ENCODE peak calls at places on chromosomes 13 and 19, in six cellular contexts. U is posterior cingulate gyrus; V is stimulated activated CD8-positive, alpha-beta memory T cell treated with anti-CD3 and anti-CD28 coated beads, Interleukin-15, amount 100 ng/mL, for 4 hours; O is myocyte; I is substantia nigra; C is right cardiac atrium. N is an unnamed sample.

GRCh38 chr13:69094485-69094884 is 1013.1 kb upstream of the ATXN8OS start:
- DNase-seq in U (no peak), V (no peak), O (no peak), I (no peak), C (no peak), N (no peak)

GRCh38 chr19:18905058-18905456 is 9.1 kb upstream of the CERS1 start:
- DNase-seq in U (no peak), V (no peak), O (no peak), I (no peak), C (no peak), N (no peak)

GRCh38 chr19:56678205-56678604 is 6.6 kb upstream of the ZNF835 start:
- DNase-seq in U (peak), V (no peak), O (no peak), I (peak), C (no peak), N (no peak)

GRCh38 chr13:29743229-29743786 is 107.1 kb downstream of the UBL3 start:
- DNase-seq in U (no peak), V (no peak), O (no peak), I (no peak), C (peak), N (no peak)

GRCh38 chr19:49553451-49554271 is 25.9 kb downstream of the RCN3 start:
- DNase-seq in U (no peak), V (peak), O (no peak), I (no peak), C (no peak), N (no peak)

GRCh38 chr19:904545-904944 is 8.5 kb downstream of the R3HDM4 start:
- DNase-seq in U (no peak), V (no peak), O (no peak), I (no peak), C (no peak), N (no peak)

GRCh38 chr19:8697671-8698432 is 743 bp downstream of the ACTL9 start:
- DNase-seq in U (no peak), V (no peak), O (no peak), I (no peak), C (no peak), N (no peak)

GRCh38 chr13:29266261-29266660 is 329.2 kb downstream of the SLC7A1 start:
- DNase-seq in U (no peak), V (no peak), O (no peak), I (no peak), C (no peak), N (no peak)

GRCh38 chr13:23748591-23748990 is 140.6 kb downstream of the MIPEP start:
- DNase-seq in U (no peak), V (no peak), O (no peak), I (no peak), C (no peak), N (no peak)

GRCh38 chr19:46225558-46226004 is 4.0 kb upstream of the IGFL1 start:
- DNase-seq in U (no peak), V (no peak), O (peak), I (no peak), C (no peak), N (no peak)

GRCh38 chr19:47523473-47523872 is 8.6 kb upstream of the NAPA start:
- DNase-seq in U (no peak), V (no peak), O (no peak), I (no peak), C (no peak), N (no peak)

GRCh38 chr19:48495391-48495790 is 16.2 kb downstream of the LMTK3 start:
- DNase-seq in U (no peak), V (no peak), O (no peak), I (no peak), C (peak), N (no peak)

GRCh38 chr19:1992759-1993260 is 22.7 kb downstream of the BTBD2 start:
- DNase-seq in U (no peak), V (no peak), O (no peak), I (no peak), C (no peak), N (no peak)

GRCh38 chr19:51002542-51003311 is 1.3 kb upstream of the KLK8 start:
- DNase-seq in U (no peak), V (no peak), O (no peak), I (no peak), C (peak), N (no peak)

GRCh38 chr19:1452802-1453524 is 3.0 kb downstream of the APC2 start:
- DNase-seq in U (no peak), V (no peak), O (no peak), I (no peak), C (peak), N (no peak)

GRCh38 chr13:21326155-21327030 is 132.7 kb downstream of the ZDHHC20 start:
- DNase-seq in U (no peak), V (no peak), O (no peak), I (no peak), C (no peak), N (no peak)

GRCh38 chr13:79447141-79447540 is 33.8 kb upstream of the NDFIP2 start:
- DNase-seq in U (no peak), V (no peak), O (no peak), I (no peak), C (no peak), N (no peak)

GRCh38 chr13:48843630-48844380 is 131.9 kb upstream of the FNDC3A start:
- DNase-seq in U (no peak), V (no peak), O (no peak), I (no peak), C (no peak), N (no peak)

GRCh38 chr19:51915324-51915867 is 10.6 kb upstream of the ZNF649 start:
- DNase-seq in U (no peak), V (no peak), O (no peak), I (no peak), C (no peak), N (no peak)

GRCh38 chr19:45981350-45981749 is 7.7 kb upstream of the NOVA2 start:
- DNase-seq in U (no peak), V (no peak), O (no peak), I (no peak), C (no peak), N (no peak)

GRCh38 chr19:46784262-46785053 is 3.9 kb downstream of the SLC1A5 start:
- DNase-seq in U (no peak), V (peak), O (peak), I (no peak), C (peak), N (no peak)

GRCh38 chr19:32324631-32325215 is 20.7 kb upstream of the ZNF507 start:
- DNase-seq in U (no peak), V (no peak), O (no peak), I (no peak), C (no peak), N (no peak)

GRCh38 chr13:102220681-102221228 is 181.1 kb downstream of the FGF14 start:
- DNase-seq in U (no peak), V (no peak), O (no peak), I (no peak), C (no peak), N (no peak)

GRCh38 chr19:8558325-8558724 is 18.9 kb downstream of the MYO1F start:
- DNase-seq in U (no peak), V (no peak), O (no peak), I (no peak), C (no peak), N (no peak)

GRCh38 chr19:14400913-14401312 is 18.2 kb downstream of the DDX39A start:
- DNase-seq in U (no peak), V (no peak), O (no peak), I (no peak), C (no peak), N (no peak)

GRCh38 chr19:10289167-10289835 is 451 bp upstream of the ICAM5 start:
- DNase-seq in U (no peak), V (no peak), O (no peak), I (no peak), C (peak), N (peak)

GRCh38 chr19:35433448-35433847 is 14.6 kb upstream of the FFAR2 start:
- DNase-seq in U (no peak), V (no peak), O (no peak), I (no peak), C (no peak), N (no peak)

GRCh38 chr19:11479470-11480080 is 1.3 kb downstream of the ELAVL3 start:
- DNase-seq in U (peak), V (no peak), O (no peak), I (peak), C (peak), N (no peak)

GRCh38 chr13:41511827-41512226 is 54.5 kb downstream of the RGCC start:
- DNase-seq in U (no peak), V (no peak), O (no peak), I (no peak), C (no peak), N (no peak)

GRCh38 chr19:48506138-48506733 is 5.4 kb downstream of the LMTK3 start:
- DNase-seq in U (no peak), V (no peak), O (peak), I (no peak), C (peak), N (peak)

GRCh38 chr19:1244693-1245451 is 3.3 kb downstream of the ATP5F1D start:
- DNase-seq in U (no peak), V (no peak), O (peak), I (no peak), C (peak), N (no peak)

GRCh38 chr13:50707533-50708096 is 135.9 kb downstream of the DLEU7 start:
- DNase-seq in U (no peak), V (no peak), O (peak), I (no peak), C (no peak), N (no peak)

GRCh38 chr13:48644951-48645350 is 8.8 kb upstream of the CYSLTR2 start:
- DNase-seq in U (no peak), V (no peak), O (no peak), I (no peak), C (no peak), N (no peak)

GRCh38 chr13:110119943-110120905 is 186.7 kb downstream of the COL4A1 start:
- DNase-seq in U (no peak), V (no peak), O (no peak), I (no peak), C (no peak), N (no peak)

GRCh38 chr19:18478545-18479311 is 40.8 kb upstream of the ISYNA1 start:
- DNase-seq in U (no peak), V (peak), O (peak), I (no peak), C (peak), N (peak)

GRCh38 chr19:13098291-13099072 is 4.2 kb downstream of the LYL1 start:
- DNase-seq in U (no peak), V (no peak), O (no peak), I (no peak), C (peak), N (no peak)

GRCh38 chr13:32026619-32027018 is 5.0 kb upstream of the FRY start:
- DNase-seq in U (no peak), V (no peak), O (no peak), I (no peak), C (no peak), N (no peak)